ENCODE peak calls at places on chromosomes 7 and 10, in seven cellular contexts. W, N, R, T, J, Z and A are unnamed samples. For H3K4me1, the result is how much of the 10 kb centered on the place peaks cover.

GRCh38 chr7:35725280-35725680 is 30.3 kb upstream of the HERPUD2 start:
- DNase-seq in W (no peak), N (no peak), R (peak), T (no peak), J (no peak), Z (no peak), A (no peak)

GRCh38 chr10:8332730-8333111 is 278.2 kb downstream of the GATA3 start:
- DNase-seq in W (no peak), N (no peak), R (no peak), T (no peak), J (no peak), Z (no peak), A (no peak)

GRCh38 chr7:33650828-33651227 is 254.5 kb upstream of the BMPER start:
- DNase-seq in W (no peak), N (no peak), R (no peak), T (no peak), J (no peak), Z (no peak), A (no peak)

GRCh38 chr10:5951721-5952407 is 25.5 kb downstream of the IL15RA start:
- DNase-seq in W (no peak), N (no peak), R (no peak), T (no peak), J (no peak), Z (no peak), A (no peak)

GRCh38 chr7:80185571-80185970 is 50.9 kb downstream of the GNAI1 start:
- DNase-seq in W (no peak), N (no peak), R (no peak), T (no peak), J (no peak), Z (no peak), A (no peak)

GRCh38 chr10:919481-919880 is 12.0 kb downstream of the LARP4B start:
- DNase-seq in W (no peak), N (no peak), R (no peak), T (no peak), J (no peak), Z (no peak), A (no peak)

GRCh38 chr10:43396928-43397624 is 11.9 kb downstream of the HNRNPF start:
- DNase-seq in W (peak), N (peak), R (peak), T (peak), J (peak), Z (peak), A (peak)

GRCh38 chr10:32139223-32140073 is 83.2 kb upstream of the KIF5B start:
- DNase-seq in W (peak), N (peak), R (peak), T (peak), J (peak), Z (peak), A (peak)

GRCh38 chr10:89158446-89158845 is 48.7 kb downstream of the CH25H start:
- DNase-seq in W (no peak), N (no peak), R (no peak), T (peak), J (no peak), Z (no peak), A (no peak)

GRCh38 chr10:1035201-1035600 is 9.5 kb upstream of the IDI2 start:
- DNase-seq in W (no peak), N (no peak), R (no peak), T (no peak), J (no peak), Z (no peak), A (peak)

GRCh38 chr7:150976529-150977381 is 1.4 kb downstream of the KCNH2 start:
- DNase-seq in W (peak), N (peak), R (no peak), T (no peak), J (no peak), Z (no peak), A (no peak)

GRCh38 chr10:131207584-131208532 is 103.7 kb downstream of the TCERG1L start:
- DNase-seq in W (peak), N (peak), R (no peak), T (no peak), J (no peak), Z (no peak), A (no peak)

GRCh38 chr10:79128923-79129305 is 60.1 kb downstream of the ZMIZ1 start:
- DNase-seq in W (no peak), N (no peak), R (no peak), T (no peak), J (no peak), Z (no peak), A (no peak)

GRCh38 chr10:126059101-126059826 is 162.9 kb downstream of the FANK1 start:
- DNase-seq in W (no peak), N (no peak), R (no peak), T (peak), J (no peak), Z (no peak), A (no peak)

GRCh38 chr10:123149162-123149567 is 1.2 kb downstream of the HMX2 start:
- DNase-seq in W (no peak), N (no peak), R (no peak), T (no peak), J (no peak), Z (no peak), A (no peak)

GRCh38 chr10:91804126-91804510 is 5.9 kb downstream of the TNKS2 start:
- DNase-seq in W (no peak), N (no peak), R (no peak), T (no peak), J (no peak), Z (no peak), A (no peak)
- H3K4me1 ChIP-seq in W (under half), N (under half), R (under half), T (under half), J (half or more), Z (under half), A (half or more)

GRCh38 chr10:46033602-46034011 is 3.2 kb upstream of the NCOA4 start:
- DNase-seq in W (peak), N (no peak), R (no peak), T (peak), J (no peak), Z (no peak), A (no peak)

GRCh38 chr10:46026106-46026505 is 4.3 kb downstream of the NCOA4 start:
- DNase-seq in W (no peak), N (no peak), R (no peak), T (no peak), J (no peak), Z (no peak), A (no peak)

GRCh38 chr10:46028584-46029570 is 1.5 kb downstream of the NCOA4 start:
- DNase-seq in W (no peak), N (no peak), R (peak), T (peak), J (peak), Z (peak), A (no peak)

GRCh38 chr10:46031648-46032532 is 1.5 kb upstream of the NCOA4 start:
- DNase-seq in W (no peak), N (no peak), R (no peak), T (no peak), J (no peak), Z (peak), A (no peak)

GRCh38 chr10:46030091-46030937 is at the start of gene NCOA4:
- DNase-seq in W (peak), N (peak), R (peak), T (peak), J (peak), Z (peak), A (peak)
- TF ChIP-seq POLR2A in W (peak), N (peak), R (peak), T (peak), J (peak), Z (peak), A (peak)

GRCh38 chr10:28285816-28286215 is 17.0 kb downstream of the MPP7 start:
- DNase-seq in W (no peak), N (no peak), R (no peak), T (no peak), J (no peak), Z (no peak), A (no peak)
- H3K4me1 ChIP-seq in W (under half), N (under half), R (under half), T (under half), J (under half), Z (under half), A (under half)

DNA sequence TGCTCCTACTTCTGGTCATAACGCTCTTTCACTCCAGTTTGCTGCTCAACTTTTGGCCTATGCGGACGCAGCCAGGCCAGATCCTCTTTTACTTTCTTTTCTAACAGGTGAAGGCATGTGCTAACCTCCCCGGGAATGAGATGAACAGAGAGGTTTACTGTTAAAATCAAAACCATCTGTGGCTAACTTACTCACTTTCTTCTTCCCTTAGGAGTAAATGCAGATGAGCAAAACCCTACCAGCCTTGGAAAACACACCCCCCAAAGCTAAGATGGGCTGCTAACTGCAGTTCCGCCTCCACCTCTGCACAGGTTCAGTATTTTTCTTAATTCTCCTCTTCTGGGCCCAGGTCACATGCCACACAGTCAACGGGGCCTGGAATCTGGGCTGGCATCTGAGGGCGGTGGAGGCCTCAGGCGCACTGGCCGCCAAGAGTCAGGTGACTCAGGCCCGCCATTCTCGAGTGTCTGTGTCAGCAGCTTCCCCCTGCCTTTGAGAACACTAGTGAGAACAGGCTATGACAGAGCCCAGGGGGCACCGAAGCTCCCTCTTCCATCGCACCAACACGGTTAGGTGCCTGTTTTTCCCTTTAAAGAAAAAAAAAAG is 11.1 kb downstream of the FAM53B start:
- DNase-seq in W (peak), N (peak), R (peak), T (peak), J (no peak), Z (no peak), A (peak)
- TF ChIP-seq POLR2A in W (no peak), N (peak), R (no peak), T (no peak), J (no peak), Z (no peak), A (peak)